ENCODE peak calls at places on chromosomes 4 and X, in seven cellular contexts. U is AG10803, I is choroid plexus epithelial cell, V is osteocyte, S is brain microvascular endothelial cell, D is AG04450, E is tibial artery. O is an unnamed sample.

GRCh38 chrX:49147907-49148306 is 14.7 kb upstream of the MAGIX start:
- DNase-seq in E (no peak), I (no peak), D (no peak), V (no peak), U (no peak), S (no peak), O (no peak)

GRCh38 chr4:1234296-1234695 is 14.6 kb downstream of the CTBP1 start:
- DNase-seq in V (no peak), I (no peak), E (no peak), S (no peak), D (no peak), U (peak), O (no peak)

GRCh38 chr4:2402453-2402852 is 16.0 kb downstream of the ZFYVE28 start:
- DNase-seq in V (no peak), D (no peak), I (peak), E (no peak), S (no peak), U (no peak), O (no peak)

GRCh38 chr4:156954598-156954997 is 17.0 kb downstream of the PDGFC start:
- DNase-seq in I (no peak), S (no peak), V (no peak), U (no peak), D (no peak), E (peak), O (no peak)

GRCh38 chrX:30627818-30628652 is 25.2 kb upstream of the GK start:
- DNase-seq in D (no peak), E (no peak), I (no peak), U (no peak), V (no peak), S (no peak), O (no peak)

GRCh38 chrX:68534696-68535095 is 35.8 kb downstream of the YIPF6 start:
- DNase-seq in E (no peak), I (no peak), D (no peak), U (peak), S (no peak), V (no peak), O (no peak)

GRCh38 chr4:48683784-48684666 is 96.1 kb downstream of the FRYL start:
- DNase-seq in U (no peak), V (no peak), S (no peak), I (no peak), E (no peak), D (no peak), O (no peak)

GRCh38 chrX:118571829-118572228 is 76.2 kb downstream of the DOCK11 start:
- DNase-seq in E (peak), S (no peak), D (no peak), V (no peak), I (peak), U (peak), O (no peak)

GRCh38 chr4:107035711-107036601 is at the start of gene DKK2:
- DNase-seq in D (no peak), I (peak), V (peak), S (no peak), E (peak), U (peak), O (no peak)

GRCh38 chr4:37873383-37873782 is 17.5 kb upstream of the TBC1D1 start:
- DNase-seq in S (peak), D (no peak), I (peak), E (no peak), V (no peak), U (peak), O (peak)

GRCh38 chr4:155953151-155954117 is at the start of gene CTSO:
- DNase-seq in V (no peak), U (peak), E (peak), D (peak), I (peak), S (peak), O (peak)

GRCh38 chrX:103153661-103154060 is 60.7 kb upstream of the NXF3 start:
- DNase-seq in D (no peak), E (no peak), S (no peak), I (no peak), V (no peak), U (no peak), O (no peak)

GRCh38 chrX:40908026-40908425 is 172.7 kb upstream of the MED14 start:
- DNase-seq in U (peak), D (no peak), E (no peak), S (peak), I (peak), V (no peak), O (no peak)

GRCh38 chr4:184475096-184475461 is 729 bp upstream of the IRF2 start:
- DNase-seq in S (peak), I (peak), D (no peak), V (no peak), E (peak), U (peak), O (peak)

GRCh38 chr4:184267206-184267608 is 49.5 kb upstream of the ENPP6 start:
- DNase-seq in V (peak), D (no peak), E (no peak), I (no peak), U (no peak), S (no peak), O (no peak)

GRCh38 chrX:14032383-14032782 is 2.7 kb upstream of the GEMIN8 start:
- DNase-seq in I (peak), U (peak), E (peak), V (no peak), S (peak), D (peak), O (peak)

GRCh38 chrX:53882331-53882730 is 161.9 kb downstream of the PHF8 start:
- DNase-seq in S (peak), D (peak), V (no peak), U (peak), E (no peak), I (peak), O (peak)

GRCh38 chr4:156956947-156957346 is 14.7 kb downstream of the PDGFC start:
- DNase-seq in E (no peak), D (no peak), V (no peak), S (no peak), I (no peak), U (no peak), O (no peak)

GRCh38 chr4:8179074-8179473 is 20.0 kb upstream of the SH3TC1 start:
- DNase-seq in S (no peak), I (no peak), V (no peak), U (no peak), E (no peak), D (no peak), O (no peak)

GRCh38 chr4:38015886-38016515 is 55.8 kb downstream of the PTTG2 start:
- DNase-seq in I (no peak), V (no peak), D (no peak), S (no peak), U (peak), E (no peak), O (peak)

GRCh38 chr4:32161382-32161781 is 1441.2 kb downstream of the PCDH7 start:
- DNase-seq in E (no peak), S (peak), U (no peak), I (peak), V (no peak), D (no peak), O (no peak)

GRCh38 chr4:182832352-182833120 is 84.7 kb downstream of the DCTD start:
- DNase-seq in E (no peak), V (no peak), U (no peak), I (no peak), S (no peak), D (no peak), O (no peak)

GRCh38 chrX:154374361-154375155 is at the start of gene FLNA:
- DNase-seq in D (no peak), V (no peak), I (no peak), E (peak), U (peak), S (no peak), O (no peak)

GRCh38 chr4:147571021-147571770 is 46.0 kb upstream of the TMEM184C start:
- DNase-seq in V (no peak), D (no peak), E (no peak), I (no peak), S (no peak), U (no peak), O (no peak)

GRCh38 chrX:113929004-113929403 is 654.9 kb upstream of the HTR2C start:
- DNase-seq in S (peak), D (no peak), I (peak), E (no peak), V (no peak), U (peak), O (no peak)

GRCh38 chr4:51906167-51906647 is 63.3 kb downstream of the DCUN1D4 start:
- DNase-seq in I (no peak), D (no peak), V (no peak), E (no peak), U (no peak), S (no peak), O (no peak)

GRCh38 chrX:20215565-20215964 is 51.1 kb downstream of the RPS6KA3 start:
- DNase-seq in S (no peak), V (no peak), I (no peak), D (no peak), U (no peak), E (no peak), O (no peak)

GRCh38 chr4:173367946-173368345 is 2.8 kb upstream of the SAP30 start:
- DNase-seq in I (peak), E (no peak), D (no peak), U (peak), S (no peak), V (no peak), O (peak)

GRCh38 chr4:124133753-124134152 is 578.8 kb downstream of the ANKRD50 start:
- DNase-seq in V (no peak), U (no peak), D (no peak), E (no peak), S (no peak), I (no peak), O (no peak)

GRCh38 chrX:139207655-139208054 is 322.9 kb upstream of the F9 start:
- DNase-seq in U (no peak), I (no peak), S (no peak), D (no peak), E (no peak), V (no peak), O (no peak)

GRCh38 chr4:118738090-118738489 is 52.9 kb downstream of the METTL14 start:
- DNase-seq in S (no peak), D (no peak), V (no peak), U (no peak), I (no peak), E (no peak), O (no peak)

GRCh38 chr4:82469776-82470345 is 39.5 kb downstream of the ENOPH1 start:
- DNase-seq in U (peak), E (no peak), D (peak), V (peak), S (peak), I (peak), O (peak)
- TF ChIP-seq CTCF in U (peak), E (no peak), D (no peak), V (peak), S (peak), I (no peak), O (no peak)

GRCh38 chr4:47668810-47669408 is 169.0 kb downstream of the CORIN start:
- DNase-seq in I (peak), V (no peak), D (peak), E (no peak), S (peak), U (peak), O (peak)

GRCh38 chr4:47664051-47664826 is 173.6 kb downstream of the CORIN start:
- DNase-seq in V (no peak), S (no peak), E (no peak), U (no peak), D (no peak), I (no peak), O (no peak)

GRCh38 chr4:47667552-47667951 is 170.3 kb downstream of the CORIN start:
- DNase-seq in V (no peak), D (no peak), E (no peak), I (peak), U (no peak), S (peak), O (no peak)

GRCh38 chr4:47668256-47668655 is 169.6 kb downstream of the CORIN start:
- DNase-seq in E (no peak), D (no peak), S (no peak), U (no peak), I (no peak), V (no peak), O (no peak)

GRCh38 chr4:47662975-47663374 is 174.9 kb downstream of the CORIN start:
- DNase-seq in I (no peak), E (no peak), S (peak), U (no peak), D (no peak), V (no peak), O (no peak)
- TF ChIP-seq CTCF in I (peak), E (no peak), S (peak), U (peak), D (peak), V (peak), O (peak)

GRCh38 chr4:14151099-14151498 is 523.6 kb upstream of the BOD1L1 start:
- DNase-seq in V (no peak), D (no peak), S (no peak), U (peak), I (no peak), E (no peak), O (peak)

GRCh38 chr4:14157262-14157661 is 529.7 kb upstream of the BOD1L1 start:
- DNase-seq in D (no peak), U (no peak), S (no peak), E (no peak), I (no peak), V (no peak), O (no peak)

GRCh38 chr4:14152834-14153519 is 525.5 kb upstream of the BOD1L1 start:
- DNase-seq in I (no peak), U (no peak), V (no peak), S (no peak), E (no peak), D (no peak), O (no peak)

GRCh38 chr4:14155803-14156202 is 528.3 kb upstream of the BOD1L1 start:
- DNase-seq in E (no peak), D (no peak), S (no peak), V (no peak), U (no peak), I (peak), O (no peak)
- TF ChIP-seq CTCF in E (no peak), D (no peak), S (no peak), V (no peak), U (no peak), I (no peak), O (no peak)

GRCh38 chr4:95641571-95641970 is 92.8 kb upstream of the UNC5C start:
- DNase-seq in D (no peak), E (no peak), U (no peak), S (no peak), V (no peak), I (no peak), O (no peak)

GRCh38 chr4:95638920-95639501 is 90.2 kb upstream of the UNC5C start:
- DNase-seq in I (peak), V (no peak), D (no peak), E (no peak), U (no peak), S (no peak), O (no peak)

GRCh38 chr4:95636061-95636460 is 87.3 kb upstream of the UNC5C start:
- DNase-seq in D (no peak), E (no peak), V (no peak), S (no peak), I (no peak), U (no peak), O (no peak)

GRCh38 chr4:95640337-95640736 is 91.6 kb upstream of the UNC5C start:
- DNase-seq in D (no peak), I (peak), S (no peak), E (no peak), V (no peak), U (no peak), O (no peak)

DNA sequence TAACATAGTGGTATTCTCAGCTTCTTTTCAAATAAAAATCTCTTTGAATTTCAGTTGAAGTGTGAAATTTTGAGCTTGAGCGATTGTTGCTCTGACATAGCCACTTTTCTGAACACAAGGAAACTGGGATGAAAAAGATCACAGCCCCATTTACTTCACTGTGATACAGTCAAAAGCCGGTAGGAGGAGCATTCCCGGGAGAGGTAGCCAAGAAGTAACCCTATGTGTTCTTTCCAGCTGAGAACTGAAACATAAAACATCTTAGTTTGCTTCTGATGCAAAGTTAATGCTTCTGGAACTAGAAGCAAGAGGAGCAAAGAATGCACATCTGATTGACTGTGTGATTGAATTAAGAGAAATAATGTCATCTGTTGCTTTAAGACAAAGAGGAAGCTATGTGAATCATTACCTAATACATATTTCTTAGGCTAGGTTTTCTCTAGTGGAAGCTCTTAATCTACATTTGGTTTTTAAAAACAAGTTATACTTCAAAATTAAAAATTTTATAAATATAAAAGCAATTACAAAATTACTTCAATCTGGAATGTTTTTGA is 88.4 kb upstream of the UNC5C start:
- DNase-seq in V (no peak), I (peak), S (peak), U (no peak), D (no peak), E (no peak), O (no peak)
- TF ChIP-seq CTCF in V (peak), I (peak), S (peak), U (no peak), D (peak), E (no peak), O (no peak)

O was measured in HFFc6.